ENCODE peak calls at places on chromosomes 11 and 22, in eight cellular contexts. K is activated gamma-delta T cell treated with anti-CD3 and anti-CD28 coated beads, Interleukin-2, amount 50 U/mL, for 16 hours; R is fibroblast of the conjunctiva; F is endothelial cell; O is mucosa of descending colon; H is MCF 10A; V is tibial nerve; U is PC-3. Q is an unnamed sample.

GRCh38 chr11:48081151-48082010 is 101.0 kb downstream of the PTPRJ start:
- DNase-seq in K (no peak), R (no peak), F (no peak), O (no peak), H (peak), V (peak), U (no peak), Q (peak)

GRCh38 chr22:40633036-40633435 is 3.5 kb downstream of the MRTFA start:
- DNase-seq in K (no peak), R (no peak), F (no peak), O (no peak), H (no peak), V (no peak), U (no peak), Q (no peak)

GRCh38 chr22:20013382-20013871 is 3.2 kb downstream of the ARVCF start:
- DNase-seq in K (peak), R (peak), F (peak), O (peak), H (no peak), V (peak), U (no peak), Q (no peak)

GRCh38 chr22:23784215-23784732 is 2.5 kb upstream of the SMARCB1 start:
- DNase-seq in K (no peak), R (no peak), F (no peak), O (peak), H (no peak), V (no peak), U (no peak), Q (peak)

GRCh38 chr11:75577198-75577597 is 15.1 kb downstream of the SERPINH1 start:
- DNase-seq in K (peak), R (no peak), F (peak), O (peak), H (peak), V (peak), U (peak), Q (no peak)

GRCh38 chr11:313787-314547 is at the start of gene IFITM1:
- DNase-seq in K (no peak), R (peak), F (no peak), O (peak), H (peak), V (peak), U (peak), Q (peak)

GRCh38 chr11:117824571-117825537 is at the start of gene FXYD2:
- DNase-seq in K (no peak), R (no peak), F (no peak), O (peak), H (no peak), V (peak), U (no peak), Q (no peak)

GRCh38 chr11:80096736-80097135 is 655.9 kb upstream of the TENM4 start:
- DNase-seq in K (no peak), R (no peak), F (no peak), O (no peak), H (peak), V (no peak), U (peak), Q (peak)

GRCh38 chr11:84685976-84686375 is 941.2 kb downstream of the DLG2 start:
- DNase-seq in K (no peak), R (no peak), F (no peak), O (no peak), H (no peak), V (no peak), U (no peak), Q (no peak)

GRCh38 chr22:37032535-37033460 is 13.3 kb downstream of the MPST start:
- DNase-seq in K (no peak), R (peak), F (no peak), O (peak), H (peak), V (peak), U (peak), Q (no peak)

GRCh38 chr11:16820324-16821092 is 82.1 kb downstream of the C11orf58 start:
- DNase-seq in K (peak), R (peak), F (peak), O (peak), H (peak), V (peak), U (peak), Q (peak)

GRCh38 chr11:107581147-107581546 is 9.8 kb upstream of the ELMOD1 start:
- DNase-seq in K (no peak), R (no peak), F (no peak), O (no peak), H (no peak), V (no peak), U (no peak), Q (no peak)

GRCh38 chr11:77213029-77213579 is 85.1 kb downstream of the MYO7A start:
- DNase-seq in K (no peak), R (no peak), F (no peak), O (no peak), H (no peak), V (no peak), U (no peak), Q (no peak)

GRCh38 chr11:6979365-6979764 is 40.8 kb downstream of the ZNF214 start:
- DNase-seq in K (no peak), R (no peak), F (no peak), O (no peak), H (no peak), V (no peak), U (peak), Q (no peak)

GRCh38 chr11:36447947-36448346 is 62.1 kb downstream of the TRAF6 start:
- DNase-seq in K (no peak), R (no peak), F (no peak), O (no peak), H (peak), V (no peak), U (peak), Q (peak)

Q was measured in M059J.